ENCODE peak calls at places on chromosomes 2 and 18, in nine cellular contexts. V is OCI-LY7, H is stomach, Z is neural progenitor cell, E is cardiac fibroblast, K is fibroblast of the aortic adventitia, S is GM12864, M is lower leg skin, C is fibroblast of pulmonary artery. T is an unnamed sample.

GRCh38 chr18:41128126-41128525 is 826.9 kb upstream of the PIK3C3 start:
- DNase-seq in V (no peak), H (no peak), Z (no peak), E (peak), K (no peak), S (no peak), M (no peak), C (peak), T (no peak)

GRCh38 chr2:95062247-95062646 is 36.7 kb downstream of the MAL start:
- DNase-seq in V (no peak), H (no peak), Z (no peak), E (no peak), K (no peak), S (no peak), M (peak), C (no peak), T (no peak)

GRCh38 chr2:160474891-160475795 is 18.5 kb downstream of the RBMS1 start:
- DNase-seq in V (no peak), H (no peak), Z (no peak), E (peak), K (no peak), S (no peak), M (no peak), C (peak), T (no peak)

GRCh38 chr2:62216616-62217015 is 20.7 kb downstream of the B3GNT2 start:
- DNase-seq in V (no peak), H (no peak), Z (no peak), E (peak), K (peak), S (no peak), M (peak), C (peak), T (peak)

GRCh38 chr2:143686585-143687164 is 557.5 kb downstream of the ARHGAP15 start:
- DNase-seq in V (peak), H (no peak), Z (peak), E (peak), K (peak), S (no peak), M (no peak), C (peak), T (peak)

GRCh38 chr18:40056085-40056484 is 1898.9 kb upstream of the PIK3C3 start:
- DNase-seq in V (no peak), H (no peak), Z (no peak), E (no peak), K (no peak), S (no peak), M (no peak), C (peak), T (no peak)

GRCh38 chr2:2812648-2813047 is 481.6 kb upstream of the MYT1L start:
- DNase-seq in V (no peak), H (no peak), Z (no peak), E (no peak), K (no peak), S (no peak), M (no peak), C (no peak), T (no peak)

GRCh38 chr18:32373995-32374394 is 96.7 kb downstream of the GAREM1 start:
- DNase-seq in V (no peak), H (no peak), Z (no peak), E (peak), K (peak), S (no peak), M (no peak), C (peak), T (no peak)

GRCh38 chr2:69774984-69775982 is 33.3 kb downstream of the ANXA4 start:
- DNase-seq in V (no peak), H (no peak), Z (no peak), E (peak), K (peak), S (no peak), M (no peak), C (no peak), T (no peak)

GRCh38 chr2:201450910-201451329 is 338 bp downstream of the TRAK2 start:
- DNase-seq in V (no peak), H (no peak), Z (peak), E (no peak), K (peak), S (no peak), M (no peak), C (peak), T (peak)

GRCh38 chr18:41126541-41127235 is 828.3 kb upstream of the PIK3C3 start:
- DNase-seq in V (no peak), H (no peak), Z (no peak), E (peak), K (peak), S (no peak), M (no peak), C (peak), T (peak)

GRCh38 chr2:155825876-155826275 is 506.6 kb downstream of the NR4A2 start:
- DNase-seq in V (no peak), H (no peak), Z (no peak), E (no peak), K (no peak), S (no peak), M (no peak), C (no peak), T (no peak)

GRCh38 chr2:240374085-240374907 is 61.2 kb upstream of the GPC1 start:
- DNase-seq in V (no peak), H (peak), Z (no peak), E (peak), K (peak), S (no peak), M (no peak), C (peak), T (peak)

GRCh38 chr2:7962191-7962590 is 719.7 kb upstream of the ID2 start:
- DNase-seq in V (no peak), H (no peak), Z (no peak), E (no peak), K (no peak), S (no peak), M (no peak), C (no peak), T (no peak)

GRCh38 chr2:159506764-159507406 is 109.5 kb downstream of the BAZ2B start:
- DNase-seq in V (no peak), H (no peak), Z (no peak), E (peak), K (peak), S (no peak), M (no peak), C (peak), T (peak)

GRCh38 chr2:241130316-241130715 is 19.0 kb downstream of the PASK start:
- DNase-seq in V (no peak), H (no peak), Z (no peak), E (no peak), K (no peak), S (no peak), M (no peak), C (no peak), T (no peak)

GRCh38 chr2:203532957-203533695 is 2.0 kb downstream of the RAPH1 start:
- DNase-seq in V (no peak), H (no peak), Z (peak), E (peak), K (peak), S (no peak), M (no peak), C (peak), T (peak)

GRCh38 chr2:160426604-160427003 is 67.0 kb downstream of the RBMS1 start:
- DNase-seq in V (no peak), H (no peak), Z (peak), E (no peak), K (no peak), S (no peak), M (no peak), C (no peak), T (no peak)

GRCh38 chr2:28117104-28117596 is 226.6 kb downstream of the BABAM2 start:
- DNase-seq in V (no peak), H (no peak), Z (no peak), E (no peak), K (no peak), S (no peak), M (no peak), C (no peak), T (peak)

GRCh38 chr2:106085441-106085911 is 108.6 kb downstream of the UXS1 start:
- DNase-seq in V (peak), H (peak), Z (peak), E (peak), K (peak), S (no peak), M (no peak), C (peak), T (peak)

GRCh38 chr2:5915926-5916325 is 223.7 kb downstream of the SOX11 start:
- DNase-seq in V (peak), H (peak), Z (peak), E (no peak), K (no peak), S (no peak), M (no peak), C (no peak), T (peak)

GRCh38 chr2:241859436-241860183 is 916 bp upstream of the PDCD1 start:
- DNase-seq in V (no peak), H (no peak), Z (no peak), E (peak), K (peak), S (peak), M (peak), C (peak), T (no peak)

GRCh38 chr2:48723125-48723524 is 32.4 kb downstream of the LHCGR start:
- DNase-seq in V (no peak), H (no peak), Z (no peak), E (peak), K (no peak), S (no peak), M (no peak), C (peak), T (peak)

GRCh38 chr2:70403267-70404053 is 101.6 kb upstream of the FAM136A start:
- DNase-seq in V (no peak), H (no peak), Z (no peak), E (no peak), K (no peak), S (no peak), M (no peak), C (no peak), T (no peak)

GRCh38 chr18:65527879-65528633 is 222.8 kb upstream of the CDH7 start:
- DNase-seq in V (no peak), H (no peak), Z (no peak), E (no peak), K (no peak), S (no peak), M (no peak), C (no peak), T (no peak)

GRCh38 chr2:125424386-125424785 is 1231.6 kb upstream of the GYPC start:
- DNase-seq in V (no peak), H (no peak), Z (peak), E (no peak), K (no peak), S (no peak), M (no peak), C (no peak), T (no peak)

GRCh38 chr2:102276549-102277201 is 34.7 kb upstream of the IL1RL1 start:
- DNase-seq in V (no peak), H (no peak), Z (no peak), E (no peak), K (no peak), S (no peak), M (no peak), C (no peak), T (no peak)

GRCh38 chr2:195363496-195363895 is 293.5 kb upstream of the SLC39A10 start:
- DNase-seq in V (no peak), H (no peak), Z (no peak), E (peak), K (peak), S (no peak), M (no peak), C (peak), T (peak)

GRCh38 chr2:200380833-200381542 is 74.5 kb downstream of the SPATS2L start:
- DNase-seq in V (no peak), H (no peak), Z (no peak), E (peak), K (peak), S (no peak), M (no peak), C (peak), T (peak)

GRCh38 chr2:120395686-120396518 is 50.0 kb downstream of the INHBB start:
- DNase-seq in V (no peak), H (peak), Z (peak), E (no peak), K (no peak), S (no peak), M (peak), C (no peak), T (no peak)

DNA sequence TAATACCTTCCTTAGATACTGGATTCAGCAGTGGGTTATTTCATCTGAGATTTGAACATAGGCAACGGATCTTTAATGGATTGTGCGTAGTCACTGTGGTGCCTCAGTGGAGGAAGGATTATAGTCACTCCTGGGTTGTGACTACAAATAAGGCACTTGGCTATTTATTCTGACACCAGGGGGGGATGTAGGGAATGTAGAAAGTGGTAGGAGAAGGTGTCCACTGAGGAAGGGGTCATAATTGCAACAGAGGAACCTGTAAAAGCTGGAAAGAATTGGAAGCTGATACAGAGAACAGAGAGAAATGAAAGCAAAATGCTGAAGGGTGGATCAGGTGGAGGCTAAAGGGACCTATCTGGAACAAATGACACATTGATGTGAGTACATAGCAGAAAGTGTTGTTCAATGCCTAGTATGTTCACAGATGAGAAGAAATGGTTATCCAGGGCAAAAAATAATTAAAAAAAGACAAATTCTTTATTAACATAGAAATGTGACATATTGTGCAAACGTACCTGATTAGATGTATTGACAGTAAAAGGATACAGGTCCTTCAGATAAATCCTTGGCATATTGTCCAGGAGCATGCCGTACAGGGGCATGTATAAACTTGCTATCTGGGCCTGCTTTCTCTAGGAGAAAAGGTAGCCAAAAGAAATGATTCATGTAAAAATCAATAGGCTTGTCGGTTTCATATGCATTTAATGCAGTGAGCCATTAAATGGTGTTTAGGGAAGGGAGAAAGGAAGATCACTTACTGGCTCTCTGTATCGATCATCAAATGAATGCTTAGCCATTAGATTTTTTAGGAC is 91.2 kb upstream of the CCDC195 start:
- DNase-seq in V (no peak), H (no peak), Z (no peak), E (peak), K (no peak), S (no peak), M (no peak), C (no peak), T (no peak)
- TF ChIP-seq CTCF in V (peak), H (no peak), Z (peak), E (no peak), K (peak), S (no peak), M (no peak), C (peak), T (no peak)

DNA sequence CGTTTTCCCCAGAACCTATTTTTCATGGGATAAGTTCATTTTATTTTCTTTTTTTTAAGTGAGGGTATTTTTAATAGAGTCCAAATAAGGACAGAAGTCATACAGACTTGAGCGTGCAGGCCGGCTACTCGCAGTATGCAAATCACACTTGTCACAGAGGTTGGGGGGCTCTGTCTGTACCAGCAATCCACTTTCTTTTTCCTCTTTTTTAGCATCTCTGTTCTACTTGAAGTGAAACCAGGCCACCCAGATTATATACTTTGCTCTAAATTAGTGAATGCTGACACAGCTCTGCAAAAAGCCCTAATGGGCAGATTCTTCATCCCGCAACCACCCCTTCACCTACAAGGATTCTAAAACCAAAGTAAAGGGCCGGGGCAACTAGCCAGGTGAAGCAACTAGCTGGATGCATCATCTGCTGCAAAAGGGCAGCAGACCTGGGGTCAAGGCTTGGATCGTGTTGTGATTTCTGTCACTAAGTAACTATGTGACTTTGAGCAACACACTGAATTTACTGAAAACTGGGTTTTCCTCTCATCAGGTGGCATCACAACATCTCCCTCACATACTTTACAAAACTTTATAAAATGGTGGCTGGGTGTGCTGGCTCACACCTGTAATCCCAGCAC is 18.4 kb downstream of the KDSR start:
- DNase-seq in V (peak), H (no peak), Z (no peak), E (no peak), K (no peak), S (no peak), M (no peak), C (no peak), T (no peak)
- H3K4me3 ChIP-seq in V (no peak), H (no peak), Z (no peak), E (no peak), K (no peak), S (no peak), M (no peak), C (no peak), T (no peak)

DNA sequence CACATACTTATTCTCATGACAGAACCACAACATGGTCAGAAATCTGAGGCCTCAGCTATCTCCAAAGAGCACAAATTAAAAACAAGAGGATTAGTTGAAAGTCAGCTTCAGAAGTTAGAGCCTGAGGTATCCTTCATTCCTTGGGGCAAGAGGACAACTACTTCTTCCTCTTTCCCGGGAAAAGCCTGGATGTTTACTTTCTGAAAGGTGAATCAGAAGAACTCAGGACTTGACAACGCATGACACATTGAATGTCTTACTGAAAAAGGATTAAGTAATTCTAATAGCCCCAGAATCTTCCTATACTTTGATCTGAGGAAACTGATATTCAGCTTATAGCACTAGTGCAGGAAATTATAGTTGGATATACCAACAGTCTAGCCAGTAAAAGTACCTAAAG is 573.2 kb downstream of the METTL4 start:
- DNase-seq in V (no peak), H (no peak), Z (no peak), E (no peak), K (no peak), S (no peak), M (no peak), C (no peak), T (no peak)
- TF ChIP-seq CTCF in V (no peak), H (no peak), Z (no peak), E (no peak), K (no peak), S (no peak), M (no peak), C (no peak), T (no peak)

GRCh38 chr2:45542013-45542412 is 69.1 kb downstream of the SRBD1 start:
- DNase-seq in V (no peak), H (no peak), Z (no peak), E (no peak), K (no peak), S (no peak), M (no peak), C (no peak), T (no peak)
- H3K4me3 ChIP-seq in V (no peak), H (no peak), Z (no peak), E (no peak), K (no peak), S (no peak), M (no peak), C (no peak), T (no peak)

DNA sequence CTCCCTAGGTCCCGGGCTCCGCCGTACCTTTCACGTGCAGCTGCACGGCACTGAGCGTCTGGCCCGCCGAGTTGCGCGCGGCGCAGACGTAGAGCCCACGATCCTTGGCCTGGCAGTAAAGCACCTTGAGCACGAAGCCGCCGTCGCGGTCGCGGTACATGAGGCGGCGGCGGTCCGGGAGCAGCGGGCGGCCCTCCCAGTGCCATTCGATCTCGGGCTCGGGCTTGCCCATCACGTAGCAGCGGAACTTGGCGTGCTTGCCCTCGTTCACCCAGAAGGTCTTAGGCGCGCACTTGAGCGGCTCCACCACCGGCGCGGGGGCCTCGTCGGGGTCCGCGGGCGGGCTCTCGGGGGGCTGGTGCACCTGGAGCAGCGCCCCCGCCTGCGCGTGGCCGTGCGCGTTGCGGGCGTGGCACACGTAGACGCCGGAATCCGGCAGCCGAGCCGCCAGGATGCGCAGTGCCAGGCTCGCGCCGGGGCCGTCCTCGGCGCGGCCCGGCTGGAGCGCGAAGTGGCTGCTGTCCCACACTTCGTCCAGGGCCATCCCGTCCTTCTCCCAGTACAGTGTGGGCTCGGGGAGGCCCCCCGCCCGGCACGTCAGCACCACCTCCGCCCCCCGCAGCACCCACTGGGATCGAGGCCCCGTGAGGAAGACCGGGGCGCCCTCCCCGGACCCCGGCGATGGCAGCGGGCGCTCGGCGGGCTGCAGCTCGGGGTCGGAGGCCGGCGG is 980 bp downstream of the OBSL1 start:
- DNase-seq in V (no peak), H (no peak), Z (peak), E (peak), K (peak), S (no peak), M (no peak), C (peak), T (peak)
- TF ChIP-seq CTCF in V (no peak), H (no peak), Z (no peak), E (no peak), K (no peak), S (no peak), M (no peak), C (no peak), T (no peak)

GRCh38 chr18:13809025-13809384 is 14.9 kb upstream of the MC5R start:
- DNase-seq in V (no peak), H (peak), Z (no peak), E (no peak), K (no peak), S (no peak), M (peak), C (no peak), T (no peak)

GRCh38 chr18:13811993-13812392 is 12.0 kb upstream of the MC5R start:
- DNase-seq in V (peak), H (no peak), Z (no peak), E (no peak), K (no peak), S (no peak), M (peak), C (no peak), T (no peak)

GRCh38 chr18:13813271-13813849 is 10.6 kb upstream of the MC5R start:
- DNase-seq in V (peak), H (peak), Z (peak), E (peak), K (peak), S (no peak), M (peak), C (peak), T (peak)

GRCh38 chr18:13809521-13810252 is 14.3 kb upstream of the MC5R start:
- DNase-seq in V (no peak), H (no peak), Z (no peak), E (no peak), K (no peak), S (no peak), M (no peak), C (no peak), T (no peak)

GRCh38 chr18:13810950-13811485 is 12.9 kb upstream of the MC5R start:
- DNase-seq in V (no peak), H (no peak), Z (no peak), E (no peak), K (no peak), S (no peak), M (peak), C (no peak), T (no peak)
- H3K4me3 ChIP-seq in V (no peak), H (no peak), Z (no peak), E (no peak), K (no peak), S (no peak), M (no peak), C (no peak), T (no peak)

GRCh38 chr2:99818842-99819241 is 323.5 kb downstream of the AFF3 start:
- DNase-seq in V (peak), H (no peak), Z (no peak), E (peak), K (peak), S (no peak), M (no peak), C (peak), T (no peak)
- TF ChIP-seq CTCF in V (peak), H (no peak), Z (peak), E (peak), K (peak), S (no peak), M (no peak), C (peak), T (peak)

T was measured in AG10803.